ENCODE peak calls at places on chromosome 12, in seven cellular contexts. One of them, this sample, is unnamed.

GRCh38 chr12:116313194-116313910 is 35.9 kb upstream of the MED13L start:
- DNase-seq in AG20443: no peak
- DNase-seq in right atrium auricular region: no peak
- DNase-seq in adrenal gland: no peak
- DNase-seq in choroid plexus epithelial cell: no peak
- DNase-seq in NCI-H2227 treated with DMSO at 0.1 percent for 48 hours: no peak
- DNase-seq in NCI-H748 treated with DMSO at 0.1 percent for 48 hours: no peak
- DNase-seq in this sample: no peak

GRCh38 chr12:77116277-77116676 is 50.9 kb upstream of the E2F7 start:
- DNase-seq in choroid plexus epithelial cell: no peak
- DNase-seq in adrenal gland: no peak
- DNase-seq in right atrium auricular region: no peak
- DNase-seq in AG20443: no peak
- DNase-seq in NCI-H748 treated with DMSO at 0.1 percent for 48 hours: no peak
- DNase-seq in NCI-H2227 treated with DMSO at 0.1 percent for 48 hours: no peak
- DNase-seq in this sample: peak; percentile 83

GRCh38 chr12:25743679-25744078 is 190.6 kb upstream of the LMNTD1 start:
- DNase-seq in NCI-H2227 treated with DMSO at 0.1 percent for 48 hours: no peak
- DNase-seq in adrenal gland: no peak
- DNase-seq in choroid plexus epithelial cell: no peak
- DNase-seq in right atrium auricular region: no peak
- DNase-seq in AG20443: no peak
- DNase-seq in NCI-H748 treated with DMSO at 0.1 percent for 48 hours: no peak
- DNase-seq in this sample: no peak

GRCh38 chr12:10331642-10332239 is 24.1 kb downstream of the KLRD1 start:
- DNase-seq in NCI-H748 treated with DMSO at 0.1 percent for 48 hours: peak; percentile 25
- DNase-seq in AG20443: peak; percentile 73
- DNase-seq in right atrium auricular region: no peak
- DNase-seq in NCI-H2227 treated with DMSO at 0.1 percent for 48 hours: peak; percentile 6
- DNase-seq in adrenal gland: no peak
- DNase-seq in choroid plexus epithelial cell: peak; percentile 85
- DNase-seq in this sample: peak; percentile 75

GRCh38 chr12:118103601-118104382 is at the start of gene VSIG10:
- DNase-seq in choroid plexus epithelial cell: peak; percentile 32
- DNase-seq in adrenal gland: peak; percentile 79
- DNase-seq in AG20443: peak; percentile 92
- DNase-seq in right atrium auricular region: peak; percentile 61
- DNase-seq in NCI-H2227 treated with DMSO at 0.1 percent for 48 hours: peak; percentile 60
- DNase-seq in NCI-H748 treated with DMSO at 0.1 percent for 48 hours: peak; percentile 24
- DNase-seq in this sample: peak; percentile 84

GRCh38 chr12:102776041-102776440 is 141.0 kb downstream of the PAH start:
- DNase-seq in NCI-H748 treated with DMSO at 0.1 percent for 48 hours: no peak
- DNase-seq in AG20443: no peak
- DNase-seq in right atrium auricular region: no peak
- DNase-seq in adrenal gland: no peak
- DNase-seq in choroid plexus epithelial cell: no peak
- DNase-seq in NCI-H2227 treated with DMSO at 0.1 percent for 48 hours: no peak
- DNase-seq in this sample: no peak

GRCh38 chr12:116389990-116390655 is 112.6 kb upstream of the MED13L start:
- DNase-seq in AG20443: peak; percentile 89
- DNase-seq in NCI-H2227 treated with DMSO at 0.1 percent for 48 hours: no peak
- DNase-seq in choroid plexus epithelial cell: peak; percentile 95
- DNase-seq in NCI-H748 treated with DMSO at 0.1 percent for 48 hours: no peak
- DNase-seq in right atrium auricular region: no peak
- DNase-seq in adrenal gland: no peak
- DNase-seq in this sample: peak; percentile 91

GRCh38 chr12:132484891-132485441 is 5.0 kb upstream of the FBRSL1 start:
- DNase-seq in AG20443: no peak
- DNase-seq in adrenal gland: no peak
- DNase-seq in NCI-H748 treated with DMSO at 0.1 percent for 48 hours: no peak
- DNase-seq in right atrium auricular region: no peak
- DNase-seq in choroid plexus epithelial cell: peak; percentile 23
- DNase-seq in NCI-H2227 treated with DMSO at 0.1 percent for 48 hours: no peak
- DNase-seq in this sample: no peak

GRCh38 chr12:13182881-13183280 is 13.6 kb upstream of the EMP1 start:
- DNase-seq in AG20443: no peak
- DNase-seq in NCI-H748 treated with DMSO at 0.1 percent for 48 hours: no peak
- DNase-seq in adrenal gland: no peak
- DNase-seq in NCI-H2227 treated with DMSO at 0.1 percent for 48 hours: no peak
- DNase-seq in right atrium auricular region: no peak
- DNase-seq in choroid plexus epithelial cell: no peak
- DNase-seq in this sample: no peak

GRCh38 chr12:6614513-6615177 is 7.5 kb upstream of the CHD4 start:
- DNase-seq in choroid plexus epithelial cell: no peak
- DNase-seq in right atrium auricular region: no peak
- DNase-seq in NCI-H748 treated with DMSO at 0.1 percent for 48 hours: no peak
- DNase-seq in AG20443: no peak
- DNase-seq in adrenal gland: no peak
- DNase-seq in NCI-H2227 treated with DMSO at 0.1 percent for 48 hours: no peak
- DNase-seq in this sample: peak; percentile 33

GRCh38 chr12:95396849-95397498 is 77.0 kb upstream of the METAP2 start:
- DNase-seq in AG20443: peak; percentile 47
- DNase-seq in NCI-H748 treated with DMSO at 0.1 percent for 48 hours: no peak
- DNase-seq in adrenal gland: no peak
- DNase-seq in choroid plexus epithelial cell: peak; percentile 67
- DNase-seq in NCI-H2227 treated with DMSO at 0.1 percent for 48 hours: no peak
- DNase-seq in right atrium auricular region: no peak
- DNase-seq in this sample: peak; percentile 62

GRCh38 chr12:120495723-120496352 is at the start of gene DYNLL1:
- DNase-seq in AG20443: peak; percentile 99
- DNase-seq in NCI-H748 treated with DMSO at 0.1 percent for 48 hours: peak; percentile 91
- DNase-seq in choroid plexus epithelial cell: peak; percentile 97
- DNase-seq in right atrium auricular region: peak; percentile 96
- DNase-seq in adrenal gland: peak; percentile 97
- DNase-seq in NCI-H2227 treated with DMSO at 0.1 percent for 48 hours: peak; percentile 96
- DNase-seq in this sample: peak; percentile 93

GRCh38 chr12:43579240-43579639 is 27.2 kb upstream of the ADAMTS20 start:
- DNase-seq in AG20443: no peak
- DNase-seq in NCI-H748 treated with DMSO at 0.1 percent for 48 hours: no peak
- DNase-seq in choroid plexus epithelial cell: peak; percentile 4
- DNase-seq in NCI-H2227 treated with DMSO at 0.1 percent for 48 hours: no peak
- DNase-seq in right atrium auricular region: no peak
- DNase-seq in adrenal gland: no peak
- DNase-seq in this sample: no peak

GRCh38 chr12:114841557-114842251 is 157.7 kb upstream of the TBX3 start:
- DNase-seq in NCI-H2227 treated with DMSO at 0.1 percent for 48 hours: no peak
- DNase-seq in choroid plexus epithelial cell: no peak
- DNase-seq in NCI-H748 treated with DMSO at 0.1 percent for 48 hours: peak; percentile 12
- DNase-seq in right atrium auricular region: no peak
- DNase-seq in AG20443: no peak
- DNase-seq in adrenal gland: no peak
- DNase-seq in this sample: no peak

GRCh38 chr12:14931791-14932560 is 6.4 kb downstream of the ERP27 start:
- DNase-seq in choroid plexus epithelial cell: no peak
- DNase-seq in NCI-H748 treated with DMSO at 0.1 percent for 48 hours: no peak
- DNase-seq in adrenal gland: no peak
- DNase-seq in right atrium auricular region: no peak
- DNase-seq in AG20443: no peak
- DNase-seq in NCI-H2227 treated with DMSO at 0.1 percent for 48 hours: no peak
- DNase-seq in this sample: no peak

GRCh38 chr12:74033531-74033930 is 504.1 kb upstream of the ATXN7L3B start:
- DNase-seq in AG20443: no peak
- DNase-seq in adrenal gland: no peak
- DNase-seq in right atrium auricular region: no peak
- DNase-seq in NCI-H2227 treated with DMSO at 0.1 percent for 48 hours: no peak
- DNase-seq in NCI-H748 treated with DMSO at 0.1 percent for 48 hours: no peak
- DNase-seq in choroid plexus epithelial cell: no peak
- DNase-seq in this sample: no peak

GRCh38 chr12:50764861-50765324 is 992 bp downstream of the ATF1 start:
- DNase-seq in NCI-H2227 treated with DMSO at 0.1 percent for 48 hours: peak; percentile 32
- DNase-seq in NCI-H748 treated with DMSO at 0.1 percent for 48 hours: peak; percentile 36
- DNase-seq in AG20443: peak; percentile 41
- DNase-seq in choroid plexus epithelial cell: peak; percentile 68
- DNase-seq in adrenal gland: no peak
- DNase-seq in right atrium auricular region: no peak
- DNase-seq in this sample: peak; percentile 59

GRCh38 chr12:128008341-128008740 is 258.6 kb upstream of the TMEM132C start:
- DNase-seq in right atrium auricular region: no peak
- DNase-seq in adrenal gland: no peak
- DNase-seq in NCI-H748 treated with DMSO at 0.1 percent for 48 hours: no peak
- DNase-seq in NCI-H2227 treated with DMSO at 0.1 percent for 48 hours: no peak
- DNase-seq in AG20443: no peak
- DNase-seq in choroid plexus epithelial cell: peak; percentile 29
- DNase-seq in this sample: peak; percentile 4

GRCh38 chr12:105445261-105446015 is 114.9 kb downstream of the C12orf75 start:
- DNase-seq in AG20443: peak; percentile 30
- DNase-seq in right atrium auricular region: no peak
- DNase-seq in NCI-H2227 treated with DMSO at 0.1 percent for 48 hours: no peak
- DNase-seq in NCI-H748 treated with DMSO at 0.1 percent for 48 hours: no peak
- DNase-seq in choroid plexus epithelial cell: peak; percentile 72
- DNase-seq in adrenal gland: no peak
- DNase-seq in this sample: peak; percentile 12

GRCh38 chr12:11771895-11772502 is 122.5 kb downstream of the ETV6 start:
- DNase-seq in NCI-H2227 treated with DMSO at 0.1 percent for 48 hours: no peak
- DNase-seq in right atrium auricular region: no peak
- DNase-seq in choroid plexus epithelial cell: peak; percentile 72
- DNase-seq in adrenal gland: no peak
- DNase-seq in NCI-H748 treated with DMSO at 0.1 percent for 48 hours: no peak
- DNase-seq in AG20443: no peak
- DNase-seq in this sample: no peak

GRCh38 chr12:124024790-124025189 is 51.8 kb downstream of the ZNF664 start:
- DNase-seq in AG20443: no peak
- DNase-seq in NCI-H748 treated with DMSO at 0.1 percent for 48 hours: no peak
- DNase-seq in NCI-H2227 treated with DMSO at 0.1 percent for 48 hours: no peak
- DNase-seq in choroid plexus epithelial cell: no peak
- DNase-seq in adrenal gland: no peak
- DNase-seq in right atrium auricular region: no peak
- DNase-seq in this sample: no peak

GRCh38 chr12:22100952-22101748 is 55.1 kb downstream of the CMAS start:
- DNase-seq in NCI-H748 treated with DMSO at 0.1 percent for 48 hours: peak; percentile 18
- DNase-seq in right atrium auricular region: peak; percentile 67
- DNase-seq in AG20443: peak; percentile 34
- DNase-seq in adrenal gland: peak; percentile 52
- DNase-seq in choroid plexus epithelial cell: peak; percentile 85
- DNase-seq in NCI-H2227 treated with DMSO at 0.1 percent for 48 hours: no peak
- DNase-seq in this sample: peak; percentile 40

GRCh38 chr12:9869307-9870161 is at the start of gene CLEC2B:
- DNase-seq in AG20443: peak; percentile 44
- DNase-seq in adrenal gland: no peak
- DNase-seq in right atrium auricular region: no peak
- DNase-seq in NCI-H2227 treated with DMSO at 0.1 percent for 48 hours: no peak
- DNase-seq in NCI-H748 treated with DMSO at 0.1 percent for 48 hours: no peak
- DNase-seq in choroid plexus epithelial cell: peak; percentile 91
- DNase-seq in this sample: peak; percentile 73

GRCh38 chr12:89349814-89350213 is 2.5 kb downstream of the DUSP6 start:
- DNase-seq in right atrium auricular region: no peak
- DNase-seq in adrenal gland: no peak
- DNase-seq in NCI-H2227 treated with DMSO at 0.1 percent for 48 hours: no peak
- DNase-seq in choroid plexus epithelial cell: peak; percentile 80
- DNase-seq in AG20443: peak; percentile 56
- DNase-seq in NCI-H748 treated with DMSO at 0.1 percent for 48 hours: peak; percentile 38
- DNase-seq in this sample: peak; percentile 74

GRCh38 chr12:46364777-46365580 is 7.6 kb downstream of the SLC38A2 start:
- DNase-seq in NCI-H748 treated with DMSO at 0.1 percent for 48 hours: no peak
- DNase-seq in NCI-H2227 treated with DMSO at 0.1 percent for 48 hours: no peak
- DNase-seq in right atrium auricular region: peak; percentile 76
- DNase-seq in choroid plexus epithelial cell: peak; percentile 87
- DNase-seq in AG20443: no peak
- DNase-seq in adrenal gland: peak; percentile 72
- DNase-seq in this sample: peak; percentile 64

GRCh38 chr12:93237235-93237915 is 140.3 kb upstream of the NUDT4 start:
- DNase-seq in choroid plexus epithelial cell: peak; percentile 92
- DNase-seq in NCI-H2227 treated with DMSO at 0.1 percent for 48 hours: no peak
- DNase-seq in NCI-H748 treated with DMSO at 0.1 percent for 48 hours: no peak
- DNase-seq in right atrium auricular region: no peak
- DNase-seq in adrenal gland: no peak
- DNase-seq in AG20443: no peak
- DNase-seq in this sample: peak; percentile 71

GRCh38 chr12:114403044-114403689 is 2.8 kb downstream of the TBX5 start:
- DNase-seq in NCI-H2227 treated with DMSO at 0.1 percent for 48 hours: no peak
- DNase-seq in AG20443: peak; percentile 62
- DNase-seq in right atrium auricular region: no peak
- DNase-seq in NCI-H748 treated with DMSO at 0.1 percent for 48 hours: no peak
- DNase-seq in adrenal gland: no peak
- DNase-seq in choroid plexus epithelial cell: no peak
- DNase-seq in this sample: peak; percentile 86

GRCh38 chr12:28631831-28632230 is 441.6 kb downstream of the CCDC91 start:
- DNase-seq in adrenal gland: no peak
- DNase-seq in AG20443: no peak
- DNase-seq in NCI-H748 treated with DMSO at 0.1 percent for 48 hours: no peak
- DNase-seq in right atrium auricular region: no peak
- DNase-seq in NCI-H2227 treated with DMSO at 0.1 percent for 48 hours: no peak
- DNase-seq in choroid plexus epithelial cell: peak; percentile 51
- DNase-seq in this sample: no peak

GRCh38 chr12:2783936-2784600 is 10.7 kb upstream of the FKBP4 start:
- DNase-seq in adrenal gland: peak; percentile 59
- DNase-seq in right atrium auricular region: no peak
- DNase-seq in NCI-H748 treated with DMSO at 0.1 percent for 48 hours: peak; percentile 35
- DNase-seq in AG20443: peak; percentile 85
- DNase-seq in NCI-H2227 treated with DMSO at 0.1 percent for 48 hours: peak; percentile 48
- DNase-seq in choroid plexus epithelial cell: peak; percentile 58
- DNase-seq in this sample: peak; percentile 34

GRCh38 chr12:99911967-99912366 is 72.8 kb downstream of the ANKS1B start:
- DNase-seq in right atrium auricular region: no peak
- DNase-seq in AG20443: peak; percentile 11
- DNase-seq in adrenal gland: no peak
- DNase-seq in choroid plexus epithelial cell: no peak
- DNase-seq in NCI-H748 treated with DMSO at 0.1 percent for 48 hours: no peak
- DNase-seq in NCI-H2227 treated with DMSO at 0.1 percent for 48 hours: no peak
- DNase-seq in this sample: no peak

GRCh38 chr12:89117448-89118034 is 234.8 kb downstream of the DUSP6 start:
- DNase-seq in NCI-H2227 treated with DMSO at 0.1 percent for 48 hours: no peak
- DNase-seq in AG20443: no peak
- DNase-seq in right atrium auricular region: no peak
- DNase-seq in choroid plexus epithelial cell: peak; percentile 28
- DNase-seq in adrenal gland: peak; percentile 17
- DNase-seq in NCI-H748 treated with DMSO at 0.1 percent for 48 hours: no peak
- DNase-seq in this sample: no peak

GRCh38 chr12:113683566-113683965 is 211.9 kb upstream of the LHX5 start:
- DNase-seq in choroid plexus epithelial cell: no peak
- DNase-seq in AG20443: no peak
- DNase-seq in NCI-H748 treated with DMSO at 0.1 percent for 48 hours: peak; percentile 42
- DNase-seq in right atrium auricular region: no peak
- DNase-seq in NCI-H2227 treated with DMSO at 0.1 percent for 48 hours: no peak
- DNase-seq in adrenal gland: no peak
- DNase-seq in this sample: no peak

GRCh38 chr12:53505555-53506449 is 1.5 kb downstream of the NPFF start:
- DNase-seq in AG20443: no peak
- DNase-seq in NCI-H2227 treated with DMSO at 0.1 percent for 48 hours: no peak
- DNase-seq in NCI-H748 treated with DMSO at 0.1 percent for 48 hours: no peak
- DNase-seq in choroid plexus epithelial cell: no peak
- DNase-seq in adrenal gland: no peak
- DNase-seq in right atrium auricular region: no peak
- DNase-seq in this sample: peak; percentile 60

GRCh38 chr12:116164263-116164817 is 113.2 kb downstream of the MED13L start:
- DNase-seq in AG20443: no peak
- DNase-seq in NCI-H748 treated with DMSO at 0.1 percent for 48 hours: no peak
- DNase-seq in NCI-H2227 treated with DMSO at 0.1 percent for 48 hours: no peak
- DNase-seq in adrenal gland: no peak
- DNase-seq in choroid plexus epithelial cell: peak; percentile 47
- DNase-seq in right atrium auricular region: no peak
- DNase-seq in this sample: no peak

GRCh38 chr12:14193623-14194022 is 171.9 kb upstream of the ATF7IP start:
- DNase-seq in adrenal gland: no peak
- DNase-seq in right atrium auricular region: no peak
- DNase-seq in NCI-H2227 treated with DMSO at 0.1 percent for 48 hours: no peak
- DNase-seq in NCI-H748 treated with DMSO at 0.1 percent for 48 hours: peak; percentile 20
- DNase-seq in choroid plexus epithelial cell: no peak
- DNase-seq in AG20443: no peak
- DNase-seq in this sample: no peak

GRCh38 chr12:132489078-132489601 is 811 bp upstream of the FBRSL1 start:
- DNase-seq in NCI-H748 treated with DMSO at 0.1 percent for 48 hours: no peak
- DNase-seq in adrenal gland: no peak
- DNase-seq in right atrium auricular region: no peak
- DNase-seq in AG20443: no peak
- DNase-seq in choroid plexus epithelial cell: peak; percentile 14
- DNase-seq in NCI-H2227 treated with DMSO at 0.1 percent for 48 hours: no peak
- DNase-seq in this sample: no peak

GRCh38 chr12:65536876-65537661 is 258.6 kb downstream of the MSRB3 start:
- DNase-seq in choroid plexus epithelial cell: peak; percentile 100
- DNase-seq in NCI-H2227 treated with DMSO at 0.1 percent for 48 hours: no peak
- DNase-seq in AG20443: peak; percentile 92
- DNase-seq in adrenal gland: no peak
- DNase-seq in right atrium auricular region: peak; percentile 62
- DNase-seq in NCI-H748 treated with DMSO at 0.1 percent for 48 hours: no peak
- DNase-seq in this sample: peak; percentile 98

GRCh38 chr12:29752121-29752520 is 31.6 kb downstream of the TMTC1 start:
- DNase-seq in choroid plexus epithelial cell: no peak
- DNase-seq in AG20443: no peak
- DNase-seq in NCI-H748 treated with DMSO at 0.1 percent for 48 hours: no peak
- DNase-seq in adrenal gland: no peak
- DNase-seq in right atrium auricular region: no peak
- DNase-seq in NCI-H2227 treated with DMSO at 0.1 percent for 48 hours: no peak
- DNase-seq in this sample: no peak

This sample was measured in foreskin fibroblast.